ENCODE peak calls at places on chromosomes 6 and 20, in nine cellular contexts. I is GM20000; S is kidney tubule cell; L is stimulated activated CD8-positive, alpha-beta memory T cell treated with anti-CD3 and anti-CD28 coated beads, Interleukin-4, amount 100 ng/mL, for 1 hour; F is skeletal muscle cell; G is CD4-positive, alpha-beta T cell; Q is mucosa of descending colon; P is amniotic stem cell; A is nephron progenitor cell. K is an unnamed sample.
A peak's percentile ranks its signal among the peaks of the same experiment; 100 is the strongest.

GRCh38 chr20:59740621-59741020 is 136.3 kb downstream of the PHACTR3 start:
- DNase-seq in I (no peak), S (no peak), L (no peak), F (no peak), G (no peak), Q (no peak), P (no peak), A (no peak), K (no peak)

GRCh38 chr6:37990762-37991525 is 171.4 kb downstream of the ZFAND3 start:
- DNase-seq in I (no peak), S (peak; percentile 78), L (no peak), F (peak; percentile 52), G (no peak), Q (no peak), P (peak; percentile 63), A (no peak), K (no peak)

GRCh38 chr6:40754481-40755045 is 167.4 kb upstream of the LRFN2 start:
- DNase-seq in I (no peak), S (no peak), L (no peak), F (no peak), G (no peak), Q (no peak), P (no peak), A (peak; percentile 14), K (no peak)

GRCh38 chr20:32188376-32189122 is 19.0 kb downstream of the PLAGL2 start:
- DNase-seq in I (no peak), S (no peak), L (no peak), F (no peak), G (no peak), Q (no peak), P (no peak), A (no peak), K (no peak)

GRCh38 chr6:36727491-36728021 is 29.9 kb downstream of the RAB44 start:
- DNase-seq in I (no peak), S (peak; percentile 68), L (no peak), F (peak; percentile 15), G (no peak), Q (no peak), P (no peak), A (no peak), K (peak; percentile 12)

GRCh38 chr6:79180082-79180481 is 54.4 kb downstream of the HMGN3 start:
- DNase-seq in I (no peak), S (no peak), L (no peak), F (no peak), G (no peak), Q (no peak), P (no peak), A (no peak), K (no peak)

GRCh38 chr20:51221791-51222408 is 199.0 kb upstream of the KCNG1 start:
- DNase-seq in I (no peak), S (peak; percentile 37), L (no peak), F (peak; percentile 54), G (no peak), Q (peak; percentile 63), P (no peak), A (peak; percentile 9), K (no peak)

GRCh38 chr6:15871211-15871770 is 208.5 kb upstream of the DTNBP1 start:
- DNase-seq in I (no peak), S (no peak), L (no peak), F (no peak), G (no peak), Q (no peak), P (no peak), A (no peak), K (peak; percentile 43)

GRCh38 chr20:50260480-50261221 is 70.0 kb downstream of the CEBPB start:
- DNase-seq in I (no peak), S (no peak), L (no peak), F (no peak), G (no peak), Q (peak; percentile 7), P (no peak), A (no peak), K (no peak)

GRCh38 chr6:43076928-43077809 is 1.1 kb downstream of the PTK7 start:
- DNase-seq in I (no peak), S (peak; percentile 58), L (no peak), F (no peak), G (no peak), Q (peak; percentile 23), P (no peak), A (peak; percentile 63), K (peak; percentile 7)

GRCh38 chr6:161422710-161423109 is 148.8 kb upstream of the AGPAT4 start:
- DNase-seq in I (no peak), S (peak; percentile 88), L (no peak), F (no peak), G (no peak), Q (no peak), P (no peak), A (no peak), K (no peak)

GRCh38 chr20:51084598-51084997 is 61.7 kb upstream of the KCNG1 start:
- DNase-seq in I (no peak), S (no peak), L (no peak), F (no peak), G (no peak), Q (no peak), P (no peak), A (no peak), K (no peak)

GRCh38 chr20:59976196-59976847 is 18.1 kb downstream of the CDH26 start:
- DNase-seq in I (no peak), S (no peak), L (no peak), F (no peak), G (no peak), Q (no peak), P (no peak), A (no peak), K (no peak)

GRCh38 chr20:46268131-46268611 is 40.1 kb downstream of the CDH22 start:
- DNase-seq in I (no peak), S (no peak), L (no peak), F (no peak), G (no peak), Q (no peak), P (no peak), A (peak; percentile 79), K (no peak)

GRCh38 chr6:34663887-34664269 is 32.7 kb downstream of the ILRUN start:
- DNase-seq in I (no peak), S (peak; percentile 55), L (no peak), F (no peak), G (no peak), Q (no peak), P (no peak), A (no peak), K (no peak)

GRCh38 chr20:58818585-58819285 is 32.0 kb downstream of the GNAS-AS1 start:
- DNase-seq in I (no peak), S (peak; percentile 67), L (no peak), F (peak; percentile 67), G (no peak), Q (no peak), P (peak; percentile 21), A (no peak), K (no peak)

GRCh38 chr6:41228616-41229015 is 467 bp downstream of the TREML4 start:
- DNase-seq in I (no peak), S (no peak), L (no peak), F (no peak), G (no peak), Q (no peak), P (no peak), A (no peak), K (no peak)

GRCh38 chr20:38935285-38935684 is 9.1 kb downstream of the FAM83D start:
- DNase-seq in I (no peak), S (peak; percentile 44), L (no peak), F (no peak), G (no peak), Q (no peak), P (no peak), A (no peak), K (no peak)

GRCh38 chr20:39823239-39823638 is 861.1 kb downstream of the DHX35 start:
- DNase-seq in I (no peak), S (peak; percentile 87), L (no peak), F (peak; percentile 40), G (no peak), Q (no peak), P (no peak), A (no peak), K (no peak)

GRCh38 chr6:149766156-149766768 is 16.7 kb downstream of the PCMT1 start:
- DNase-seq in I (no peak), S (no peak), L (no peak), F (peak; percentile 70), G (no peak), Q (no peak), P (no peak), A (no peak), K (no peak)

GRCh38 chr6:53986165-53986720 is 125.0 kb upstream of the MLIP start:
- DNase-seq in I (peak; percentile 11), S (peak; percentile 66), L (no peak), F (no peak), G (no peak), Q (peak; percentile 81), P (peak; percentile 48), A (peak; percentile 52), K (peak; percentile 18)

GRCh38 chr6:66336171-66336570 is 629.1 kb upstream of the EYS start:
- DNase-seq in I (no peak), S (no peak), L (no peak), F (no peak), G (no peak), Q (no peak), P (no peak), A (no peak), K (no peak)

GRCh38 chr20:24637941-24638340 is 168.5 kb downstream of the SYNDIG1 start:
- DNase-seq in I (no peak), S (no peak), L (no peak), F (no peak), G (no peak), Q (no peak), P (no peak), A (no peak), K (no peak)

GRCh38 chr6:167233490-167233889 is 57.6 kb upstream of the UNC93A start:
- DNase-seq in I (no peak), S (no peak), L (no peak), F (no peak), G (no peak), Q (no peak), P (no peak), A (no peak), K (no peak)

GRCh38 chr6:13507306-13507855 is 20.0 kb upstream of the GFOD1 start:
- DNase-seq in I (no peak), S (no peak), L (no peak), F (no peak), G (no peak), Q (no peak), P (no peak), A (no peak), K (no peak)

GRCh38 chr20:44017905-44018683 is 103.4 kb downstream of the TOX2 start:
- DNase-seq in I (no peak), S (peak; percentile 86), L (no peak), F (peak; percentile 72), G (no peak), Q (peak; percentile 94), P (peak; percentile 57), A (no peak), K (no peak)

GRCh38 chr20:9323622-9324021 is 190.8 kb upstream of the LAMP5 start:
- DNase-seq in I (no peak), S (no peak), L (no peak), F (no peak), G (no peak), Q (no peak), P (no peak), A (peak; percentile 12), K (no peak)

GRCh38 chr6:25882066-25882496 is 8.0 kb upstream of the SLC17A3 start:
- DNase-seq in I (no peak), S (no peak), L (peak; percentile 1), F (no peak), G (peak; percentile 26), Q (no peak), P (no peak), A (no peak), K (no peak)

GRCh38 chr6:91097316-91097878 is 510.5 kb upstream of the MAP3K7 start:
- DNase-seq in I (no peak), S (no peak), L (no peak), F (no peak), G (no peak), Q (no peak), P (no peak), A (no peak), K (no peak)

GRCh38 chr6:90537723-90538407 is 49.0 kb downstream of the MAP3K7 start:
- DNase-seq in I (peak; percentile 4), S (no peak), L (no peak), F (no peak), G (no peak), Q (no peak), P (no peak), A (no peak), K (no peak)

GRCh38 chr6:149862901-149863595 is 1.1 kb downstream of the LRP11 start:
- DNase-seq in I (peak; percentile 59), S (peak; percentile 85), L (no peak), F (no peak), G (peak; percentile 12), Q (peak; percentile 67), P (peak; percentile 74), A (peak; percentile 73), K (peak; percentile 16)